ENCODE peak calls at places on chromosomes 4 and X, in nine cellular contexts. R, K, B, J, O, I, D, V and E are unnamed samples.

GRCh38 chr4:57205580-57205979 is 95.4 kb upstream of the IGFBP7 start:
- DNase-seq in R (no peak), K (no peak), B (no peak), J (no peak), O (no peak), I (no peak), D (no peak), V (no peak), E (no peak)

GRCh38 chr4:4780634-4781287 is 78.7 kb upstream of the MSX1 start:
- DNase-seq in R (peak), K (no peak), B (peak), J (peak), O (no peak), I (no peak), D (peak), V (no peak), E (no peak)

GRCh38 chr4:77193511-77194236 is 36.7 kb downstream of the CCNG2 start:
- DNase-seq in R (no peak), K (peak), B (no peak), J (no peak), O (peak), I (peak), D (no peak), V (peak), E (no peak)

GRCh38 chr4:93747220-93747619 is 81.3 kb upstream of the ATOH1 start:
- DNase-seq in R (no peak), K (no peak), B (peak), J (no peak), O (no peak), I (no peak), D (no peak), V (no peak), E (no peak)

GRCh38 chr4:2258091-2259035 is 3.5 kb downstream of the MXD4 start:
- DNase-seq in R (no peak), K (peak), B (peak), J (no peak), O (no peak), I (no peak), D (no peak), V (no peak), E (no peak)

GRCh38 chr4:94870151-94870550 is 112.4 kb downstream of the BMPR1B start:
- DNase-seq in R (no peak), K (no peak), B (no peak), J (peak), O (no peak), I (no peak), D (no peak), V (no peak), E (no peak)

GRCh38 chr4:53804719-53805118 is 213.4 kb upstream of the LNX1 start:
- DNase-seq in R (no peak), K (no peak), B (no peak), J (peak), O (peak), I (peak), D (no peak), V (peak), E (peak)

GRCh38 chrX:153727108-153727931 is 2.7 kb downstream of the ABCD1 start:
- DNase-seq in R (no peak), K (peak), B (no peak), J (no peak), O (peak), I (peak), D (peak), V (no peak), E (peak)

GRCh38 chr4:176193898-176194297 is 1.5 kb downstream of the SPATA4 start:
- DNase-seq in R (peak), K (no peak), B (no peak), J (peak), O (no peak), I (no peak), D (peak), V (no peak), E (no peak)

GRCh38 chr4:1011022-1011694 is at the start of gene FGFRL1:
- DNase-seq in R (peak), K (peak), B (peak), J (peak), O (peak), I (peak), D (peak), V (no peak), E (peak)

GRCh38 chr4:127622621-127622922 is 10.2 kb upstream of the INTU start:
- DNase-seq in R (no peak), K (no peak), B (no peak), J (no peak), O (no peak), I (no peak), D (no peak), V (no peak), E (peak)

GRCh38 chr4:163391756-163392155 is 48.1 kb downstream of the NPY5R start:
- DNase-seq in R (no peak), K (no peak), B (no peak), J (no peak), O (no peak), I (no peak), D (peak), V (no peak), E (no peak)

GRCh38 chr4:69032847-69033638 is 63.2 kb upstream of the UGT2B7 start:
- DNase-seq in R (no peak), K (no peak), B (no peak), J (peak), O (no peak), I (no peak), D (no peak), V (no peak), E (no peak)

GRCh38 chr4:153409412-153409811 is 56.7 kb upstream of the TMEM131L start:
- DNase-seq in R (peak), K (no peak), B (no peak), J (peak), O (no peak), I (no peak), D (peak), V (no peak), E (no peak)

GRCh38 chrX:68462653-68463052 is 29.4 kb upstream of the OPHN1 start:
- DNase-seq in R (peak), K (no peak), B (no peak), J (peak), O (peak), I (peak), D (peak), V (peak), E (peak)

GRCh38 chr4:82372874-82373815 is 646 bp downstream of the HNRNPD start:
- DNase-seq in R (peak), K (peak), B (peak), J (peak), O (peak), I (peak), D (peak), V (peak), E (peak)

GRCh38 chr4:84652478-84652877 is 69.6 kb downstream of the CDS1 start:
- DNase-seq in R (no peak), K (no peak), B (no peak), J (no peak), O (no peak), I (no peak), D (no peak), V (no peak), E (no peak)

GRCh38 chrX:135629342-135629741 is 84.1 kb upstream of the CT45A1 start:
- DNase-seq in R (no peak), K (no peak), B (no peak), J (no peak), O (no peak), I (no peak), D (no peak), V (no peak), E (no peak)

DNA sequence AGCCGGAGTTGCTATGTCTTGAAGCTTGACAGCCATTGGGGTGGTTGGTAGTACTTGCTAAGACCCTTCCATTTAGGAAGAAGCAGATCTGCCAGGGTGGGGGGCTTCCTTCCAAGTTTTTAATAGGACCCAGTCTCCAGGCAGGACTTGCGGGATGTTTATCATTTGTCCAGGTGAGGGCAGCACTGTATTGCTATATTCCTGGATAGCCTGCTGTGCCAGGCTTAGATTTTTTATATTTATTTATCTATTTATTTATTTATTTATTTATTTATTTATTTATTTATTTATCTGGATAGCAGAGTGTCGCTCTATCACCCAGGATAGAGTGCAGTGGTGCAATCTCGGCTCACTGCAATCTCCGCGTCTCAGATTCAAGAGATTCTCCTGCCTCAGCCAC is 87.4 kb upstream of the CT45A1 start:
- DNase-seq in R (no peak), K (no peak), B (peak), J (peak), O (no peak), I (no peak), D (peak), V (no peak), E (peak)
- TF ChIP-seq CTCF in R (no peak), K (peak), B (peak), J (no peak), O (peak), I (peak), D (no peak), V (peak), E (peak)

GRCh38 chr4:118141240-118141639 is 107.0 kb downstream of the NDST3 start:
- DNase-seq in R (no peak), K (no peak), B (no peak), J (no peak), O (no peak), I (no peak), D (no peak), V (no peak), E (no peak)
- TF ChIP-seq CTCF in R (no peak), K (no peak), B (no peak), J (no peak), O (no peak), I (no peak), D (no peak), V (no peak), E (no peak)

DNA sequence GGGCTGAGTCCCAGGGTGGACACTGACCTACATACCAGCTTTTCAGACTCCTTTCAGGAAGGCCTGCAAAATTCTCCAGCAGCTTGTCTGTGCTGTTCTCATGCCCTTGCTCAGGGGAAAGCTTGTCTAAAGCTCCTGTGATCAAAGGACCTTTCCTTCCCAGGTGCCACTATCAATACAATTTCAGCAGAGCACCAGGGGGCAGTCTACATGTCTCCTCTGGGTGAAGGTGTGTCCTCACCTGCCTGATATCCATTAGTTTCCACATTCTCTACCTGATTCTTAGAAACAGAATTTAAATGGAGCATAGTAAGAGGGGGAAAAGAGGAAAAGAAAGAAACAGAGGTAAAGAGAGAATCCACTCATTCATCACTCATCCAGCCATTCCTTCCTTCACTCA is 114.2 kb downstream of the PPARGC1A start:
- DNase-seq in R (no peak), K (no peak), B (no peak), J (no peak), O (peak), I (no peak), D (no peak), V (peak), E (peak)
- TF ChIP-seq CTCF in R (peak), K (no peak), B (no peak), J (no peak), O (peak), I (peak), D (no peak), V (no peak), E (no peak)

GRCh38 chr4:71772592-71772991 is 11.3 kb downstream of the GC start:
- DNase-seq in R (no peak), K (no peak), B (no peak), J (no peak), O (no peak), I (no peak), D (no peak), V (no peak), E (no peak)
- TF ChIP-seq CTCF in R (no peak), K (peak), B (peak), J (no peak), O (peak), I (peak), D (no peak), V (peak), E (no peak)

DNA sequence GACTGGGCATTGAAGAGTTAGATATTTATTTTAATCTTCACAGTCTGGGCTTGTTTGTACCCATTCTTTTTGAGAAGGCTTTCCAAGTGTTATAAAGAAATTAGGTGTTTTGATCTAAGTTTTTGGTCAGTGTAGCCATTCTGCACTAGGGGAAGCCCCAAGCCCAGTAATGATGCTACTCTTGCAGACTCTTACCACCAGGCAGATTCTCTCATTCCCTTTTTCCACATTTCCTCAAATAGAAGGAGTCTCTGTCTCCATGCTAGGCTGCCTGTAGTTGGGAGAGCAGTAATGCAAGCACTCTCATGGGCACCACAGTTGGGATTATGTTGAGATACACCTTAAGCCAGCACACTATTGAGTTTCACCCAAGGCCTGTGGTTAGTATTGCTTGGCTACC is 21.5 kb downstream of the CDX4 start:
- DNase-seq in R (no peak), K (no peak), B (no peak), J (no peak), O (no peak), I (no peak), D (no peak), V (no peak), E (no peak)
- TF ChIP-seq CTCF in R (no peak), K (no peak), B (no peak), J (no peak), O (no peak), I (no peak), D (no peak), V (no peak), E (no peak)